ENCODE peak calls at places on chromosome 7, in five cellular contexts. Z, B, G, T and N are unnamed samples.
A peak's percentile ranks its signal among the peaks of the same experiment; 100 is the strongest.

GRCh38 chr7:51229620-51230323 is 86.8 kb downstream of the COBL start:
- DNase-seq in T (no peak), Z (no peak), B (no peak), G (no peak), N (no peak)

GRCh38 chr7:75591467-75591866 is 99.3 kb downstream of the SPDYE5 start:
- DNase-seq in G (no peak), B (no peak), Z (no peak), T (no peak), N (no peak)

GRCh38 chr7:2245883-2246679 is 4.1 kb downstream of the NUDT1 start:
- DNase-seq in G (no peak), T (no peak), Z (no peak), B (no peak), N (no peak)

GRCh38 chr7:69896100-69896499 is 297.8 kb downstream of the AUTS2 start:
- DNase-seq in T (no peak), G (no peak), Z (no peak), B (no peak), N (no peak)

GRCh38 chr7:45573636-45574470 is at the start of gene ADCY1:
- DNase-seq in G (no peak), Z (no peak), T (peak; percentile 75), B (no peak), N (no peak)

GRCh38 chr7:155297517-155298287 is at the start of gene INSIG1:
- DNase-seq in B (peak; percentile 92), G (peak; percentile 77), Z (peak; percentile 89), T (peak; percentile 94), N (peak; percentile 5)

GRCh38 chr7:82044497-82045080 is 274.7 kb upstream of the HGF start:
- DNase-seq in G (no peak), Z (peak; percentile 37), B (peak; percentile 58), T (no peak), N (no peak)

GRCh38 chr7:133623716-133624115 is 370.8 kb downstream of the EXOC4 start:
- DNase-seq in T (no peak), G (no peak), B (no peak), Z (no peak), N (no peak)

GRCh38 chr7:99386584-99387238 is 12.2 kb downstream of the ARPC1B start:
- DNase-seq in G (no peak), Z (peak; percentile 60), B (peak; percentile 37), T (no peak), N (no peak)

GRCh38 chr7:32347244-32347828 is 142.8 kb downstream of the LSM5 start:
- DNase-seq in G (no peak), Z (peak; percentile 54), B (no peak), T (peak; percentile 48), N (no peak)

GRCh38 chr7:26156454-26157365 is 4.7 kb downstream of the NFE2L3 start:
- DNase-seq in B (peak; percentile 97), T (no peak), G (peak; percentile 87), Z (peak; percentile 77), N (peak; percentile 49)

GRCh38 chr7:133845005-133845404 is 282.1 kb upstream of the LRGUK start:
- DNase-seq in B (no peak), Z (no peak), G (no peak), T (no peak), N (no peak)

GRCh38 chr7:9453521-9453920 is 1020.1 kb downstream of the NXPH1 start:
- DNase-seq in B (no peak), Z (no peak), G (no peak), T (no peak), N (no peak)

GRCh38 chr7:28418311-28418710 is 6.0 kb downstream of the CREB5 start:
- DNase-seq in G (no peak), T (no peak), B (peak; percentile 34), Z (no peak), N (no peak)

GRCh38 chr7:144854839-144855424 is 19.1 kb upstream of the TPK1 start:
- DNase-seq in T (no peak), B (no peak), G (no peak), Z (no peak), N (no peak)

GRCh38 chr7:155844019-155844453 is 31.8 kb upstream of the SHH start:
- DNase-seq in Z (no peak), T (no peak), G (no peak), B (no peak), N (no peak)

GRCh38 chr7:47293884-47294568 is 287.9 kb downstream of the TNS3 start:
- DNase-seq in B (peak; percentile 51), T (no peak), G (no peak), Z (no peak), N (no peak)

GRCh38 chr7:44463169-44463808 is 27.2 kb downstream of the NUDCD3 start:
- DNase-seq in T (no peak), G (no peak), Z (no peak), B (no peak), N (no peak)
- TF ChIP-seq CTCF in T (peak; percentile 71), G (peak; percentile 35), Z (peak; percentile 60), B (peak; percentile 28), N (peak; percentile 25)

GRCh38 chr7:149490083-149490482 is 7.5 kb downstream of the ZNF746 start:
- DNase-seq in B (no peak), T (no peak), G (no peak), Z (no peak), N (no peak)

GRCh38 chr7:149494738-149495368 is 2.8 kb downstream of the ZNF746 start:
- DNase-seq in B (peak; percentile 61), Z (no peak), T (no peak), G (peak; percentile 45), N (no peak)

GRCh38 chr7:149493366-149493765 is 4.2 kb downstream of the ZNF746 start:
- DNase-seq in T (no peak), B (no peak), G (no peak), Z (no peak), N (no peak)

GRCh38 chr7:149489391-149490024 is 8.1 kb downstream of the ZNF746 start:
- DNase-seq in Z (no peak), T (no peak), G (no peak), B (no peak), N (no peak)
- TF ChIP-seq CTCF in Z (no peak), T (no peak), G (no peak), B (no peak), N (peak; percentile 18)

GRCh38 chr7:12267542-12267941 is 56.4 kb downstream of the TMEM106B start:
- DNase-seq in G (no peak), B (no peak), T (no peak), Z (no peak), N (no peak)

DNA sequence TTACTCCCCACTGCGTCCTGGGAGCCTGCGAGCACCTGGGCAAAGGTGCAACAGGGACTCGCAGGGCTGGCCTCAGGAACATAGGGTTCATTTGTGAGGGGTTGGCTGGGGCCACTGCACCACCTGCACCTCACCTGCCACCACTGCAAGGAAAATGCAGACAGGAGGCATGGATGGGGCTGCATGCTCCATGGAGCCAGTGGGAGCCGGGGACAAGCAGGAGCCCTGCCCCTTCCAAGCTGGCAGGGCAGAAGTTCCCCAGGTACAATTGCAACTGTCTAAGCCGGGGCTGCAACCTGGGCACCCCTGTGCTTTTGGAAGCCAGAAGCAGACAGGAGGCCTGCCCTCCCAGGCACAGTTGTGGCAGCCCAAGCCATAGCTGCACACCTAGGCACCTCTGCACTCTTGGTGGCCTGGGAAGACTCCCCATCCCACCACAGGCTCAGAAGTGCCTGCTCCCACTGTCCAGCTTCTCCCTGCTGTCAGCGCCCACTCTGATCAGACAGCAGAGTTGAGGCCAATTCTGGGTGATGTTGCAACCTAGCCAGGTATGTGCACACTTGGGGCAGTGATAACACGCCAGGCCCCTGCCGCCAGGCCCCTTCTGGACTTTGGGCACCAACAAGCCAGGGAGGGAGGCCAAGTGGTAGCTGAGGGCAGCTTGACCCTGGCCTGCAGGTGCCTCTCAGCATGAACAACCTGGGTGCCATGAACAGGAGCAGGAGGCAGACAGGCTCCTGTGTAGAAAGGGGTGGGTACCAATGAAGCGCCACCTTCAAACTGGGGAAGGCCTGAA is 58.2 kb downstream of the TMEM106B start:
- DNase-seq in Z (no peak), T (no peak), G (no peak), B (no peak), N (no peak)
- TF ChIP-seq CTCF in Z (no peak), T (no peak), G (no peak), B (no peak), N (no peak)

GRCh38 chr7:92498557-92498956 is 20.8 kb upstream of the ERVW-1 start:
- DNase-seq in G (no peak), B (no peak), Z (no peak), T (no peak), N (no peak)

GRCh38 chr7:92504563-92504962 is 23.8 kb downstream of the PEX1 start:
- DNase-seq in G (no peak), Z (no peak), B (no peak), T (peak; percentile 63), N (no peak)

GRCh38 chr7:92506363-92506762 is 22.0 kb downstream of the PEX1 start:
- DNase-seq in G (no peak), Z (no peak), B (no peak), T (no peak), N (no peak)

GRCh38 chr7:92508949-92509348 is 19.4 kb downstream of the PEX1 start:
- DNase-seq in B (no peak), G (no peak), T (no peak), Z (no peak), N (no peak)

DNA sequence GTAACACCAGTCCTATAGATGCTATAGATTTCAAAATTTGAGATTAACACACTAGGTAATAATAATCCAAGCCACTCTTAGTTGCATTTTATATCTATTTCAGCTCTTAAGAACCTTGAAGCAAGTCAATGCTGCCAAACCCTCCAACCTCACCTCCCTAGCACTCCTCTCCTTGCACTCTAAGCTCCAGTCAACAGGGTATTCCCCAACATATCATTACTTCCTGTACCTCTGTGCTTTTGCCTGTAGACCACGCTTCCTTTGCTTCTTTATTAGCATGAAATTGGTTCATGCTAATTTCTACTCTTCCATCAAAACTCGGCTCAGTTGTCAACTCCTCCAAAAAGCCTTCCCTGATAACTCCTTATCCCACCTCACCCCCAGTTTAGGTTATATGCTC is 24.6 kb downstream of the PEX1 start:
- DNase-seq in Z (no peak), G (no peak), T (no peak), B (no peak), N (no peak)
- TF ChIP-seq CTCF in Z (no peak), G (no peak), T (no peak), B (no peak), N (no peak)

GRCh38 chr7:95840953-95841950 is 68.9 kb downstream of the DYNC1I1 start:
- DNase-seq in Z (no peak), T (no peak), G (no peak), B (no peak), N (peak; percentile 1)

GRCh38 chr7:95847061-95847460 is 74.7 kb downstream of the DYNC1I1 start:
- DNase-seq in Z (no peak), G (no peak), B (no peak), T (no peak), N (no peak)

GRCh38 chr7:95845007-95845406 is 72.7 kb downstream of the DYNC1I1 start:
- DNase-seq in G (no peak), T (no peak), B (no peak), Z (no peak), N (no peak)

DNA sequence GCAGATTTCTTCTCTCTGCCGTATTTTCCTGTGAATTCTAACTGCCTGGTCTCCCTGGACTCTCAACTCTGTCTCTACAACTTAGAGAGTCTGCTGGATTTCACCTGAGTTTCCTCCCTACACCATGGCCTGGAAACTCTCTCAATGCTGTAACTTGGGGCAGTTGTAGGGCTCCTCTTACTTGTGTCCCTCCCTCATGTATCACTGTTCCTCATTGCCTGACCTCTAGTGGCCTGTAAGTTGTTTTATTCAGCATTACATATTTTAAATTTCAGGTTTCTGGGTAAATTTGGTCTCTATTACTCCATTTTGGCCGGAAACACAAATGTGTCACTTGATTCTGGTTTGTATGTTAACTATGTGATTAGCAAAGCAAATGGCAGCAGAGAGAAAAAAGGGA is 70.9 kb downstream of the DYNC1I1 start:
- DNase-seq in T (no peak), Z (no peak), B (no peak), G (no peak), N (no peak)
- TF ChIP-seq CTCF in T (no peak), Z (no peak), B (no peak), G (no peak), N (no peak)

GRCh38 chr7:43942997-43943701 is 16.9 kb downstream of the UBE2D4 start:
- DNase-seq in T (no peak), B (no peak), Z (no peak), G (no peak), N (no peak)
- TF ChIP-seq CTCF in T (no peak), B (peak; percentile 8), Z (no peak), G (no peak), N (no peak)